ENCODE peak calls at places on chromosomes 12 and 14, in five cellular contexts. G is HCT116, N is K562, J is HepG2, M is SK-N-SH. O is an unnamed sample.

GRCh38 chr14:70595443-70596185 is 4.8 kb downstream of the MED6 start:
- DNase-seq in G (no peak), J (no peak), N (no peak), M (no peak), O (no peak)

GRCh38 chr12:91836264-91836663 is 309.4 kb downstream of the BTG1 start:
- DNase-seq in G (no peak), M (no peak), N (no peak), J (no peak), O (no peak)

GRCh38 chr12:28164644-28165313 is 25.5 kb upstream of the CCDC91 start:
- DNase-seq in N (no peak), M (no peak), J (peak), G (no peak), O (no peak)

GRCh38 chr12:66129934-66130266 is 650 bp downstream of the LLPH start:
- DNase-seq in N (no peak), G (no peak), J (no peak), M (peak), O (no peak)

GRCh38 chr12:43836455-43836989 is 641 bp downstream of the TMEM117 start:
- DNase-seq in J (peak), M (peak), G (no peak), N (no peak), O (no peak)

GRCh38 chr14:77989441-77989891 is 180.7 kb upstream of the NRXN3 start:
- DNase-seq in N (no peak), G (no peak), M (no peak), J (no peak), O (no peak)

GRCh38 chr14:102902523-102903247 is 19.8 kb upstream of the AMN start:
- DNase-seq in M (peak), J (no peak), G (no peak), N (no peak), O (no peak)

GRCh38 chr14:30114051-30114450 is 186.4 kb upstream of the PRKD1 start:
- DNase-seq in G (no peak), N (no peak), M (no peak), J (no peak), O (no peak)

GRCh38 chr14:101821528-101821927 is 60.0 kb downstream of the PPP2R5C start:
- DNase-seq in N (no peak), M (no peak), G (no peak), J (no peak), O (no peak)

GRCh38 chr12:127280393-127281275 is 986.3 kb upstream of the TMEM132C start:
- DNase-seq in M (peak), J (peak), N (peak), G (peak), O (no peak)

GRCh38 chr12:130849561-130850417 is 10.7 kb upstream of the STX2 start:
- DNase-seq in G (no peak), J (peak), N (no peak), M (no peak), O (no peak)

GRCh38 chr12:42617622-42618021 is 28.1 kb upstream of the PRICKLE1 start:
- DNase-seq in N (no peak), J (no peak), G (peak), M (no peak), O (no peak)

GRCh38 chr12:7374423-7375144 is 69.4 kb downstream of the CD163L1 start:
- DNase-seq in M (peak), G (peak), J (peak), N (peak), O (no peak)

GRCh38 chr14:54490448-54490805 is 1.6 kb upstream of the GMFB start:
- DNase-seq in G (no peak), M (no peak), N (no peak), J (no peak), O (no peak)

GRCh38 chr14:61749867-61750266 is 12.4 kb upstream of the SNAPC1 start:
- DNase-seq in J (peak), M (no peak), G (no peak), N (no peak), O (no peak)

GRCh38 chr12:56521590-56522371 is at the start of gene RBMS2:
- DNase-seq in M (peak), J (peak), N (peak), G (peak), O (no peak)

GRCh38 chr14:57871487-57872080 is 5.7 kb upstream of the SLC35F4 start:
- DNase-seq in J (peak), N (peak), M (peak), G (peak), O (peak)

GRCh38 chr12:93041416-93041815 is 112.3 kb upstream of the EEA1 start:
- DNase-seq in J (no peak), M (no peak), N (no peak), G (no peak), O (no peak)

GRCh38 chr12:26037615-26038180 is 79.2 kb downstream of the RASSF8 start:
- DNase-seq in G (no peak), M (no peak), N (no peak), J (no peak), O (no peak)

GRCh38 chr14:57502581-57503254 is 9.1 kb upstream of the CCDC198 start:
- DNase-seq in N (no peak), M (no peak), G (no peak), J (no peak), O (no peak)

GRCh38 chr14:61403411-61403810 is 82.0 kb downstream of the PRKCH start:
- DNase-seq in J (no peak), M (no peak), G (no peak), N (no peak), O (peak)

GRCh38 chr14:63283501-63284248 is 35.1 kb downstream of the GPHB5 start:
- DNase-seq in G (no peak), M (peak), N (no peak), J (no peak), O (no peak)

GRCh38 chr14:106141242-106142220 is 615.1 kb downstream of the TMEM121 start:
- DNase-seq in M (peak), N (peak), G (no peak), J (no peak), O (no peak)

GRCh38 chr12:106170285-106170684 is 31.5 kb upstream of the NUAK1 start:
- DNase-seq in M (no peak), G (no peak), N (no peak), J (no peak), O (no peak)

GRCh38 chr14:65229431-65230286 is 127.3 kb upstream of the MAX start:
- DNase-seq in M (peak), N (peak), G (no peak), J (peak), O (no peak)

GRCh38 chr12:53674977-53675700 is 744 bp downstream of the ATP5MC2 start:
- DNase-seq in M (no peak), N (no peak), J (no peak), G (no peak), O (no peak)

GRCh38 chr14:58955294-58955821 is 233.1 kb upstream of the DAAM1 start:
- DNase-seq in J (no peak), N (no peak), G (no peak), M (no peak), O (peak)

GRCh38 chr14:100612879-100613455 is 25.8 kb upstream of the BEGAIN start:
- DNase-seq in N (peak), G (no peak), J (no peak), M (peak), O (no peak)

GRCh38 chr12:66188584-66189475 is at the start of gene IRAK3:
- DNase-seq in M (peak), J (no peak), N (no peak), G (no peak), O (no peak)

GRCh38 chr14:23438130-23438893 is 2.9 kb upstream of the MYH7 start:
- DNase-seq in N (peak), G (no peak), M (no peak), J (no peak), O (no peak)

GRCh38 chr12:13222076-13222475 is 25.6 kb downstream of the EMP1 start:
- DNase-seq in J (no peak), M (no peak), G (no peak), N (no peak), O (no peak)

GRCh38 chr12:65335021-65335714 is 56.7 kb downstream of the MSRB3 start:
- DNase-seq in G (peak), N (no peak), M (peak), J (peak), O (no peak)

GRCh38 chr14:64934338-64934939 is 8.1 kb downstream of the GPX2 start:
- DNase-seq in N (no peak), M (no peak), J (no peak), G (no peak), O (no peak)

GRCh38 chr14:79663453-79663852 is 547.9 kb downstream of the DIO2 start:
- DNase-seq in N (no peak), J (no peak), M (no peak), G (no peak), O (no peak)

GRCh38 chr14:105591052-105591451 is 64.7 kb downstream of the TMEM121 start:
- DNase-seq in M (no peak), G (no peak), J (no peak), N (no peak), O (no peak)

DNA sequence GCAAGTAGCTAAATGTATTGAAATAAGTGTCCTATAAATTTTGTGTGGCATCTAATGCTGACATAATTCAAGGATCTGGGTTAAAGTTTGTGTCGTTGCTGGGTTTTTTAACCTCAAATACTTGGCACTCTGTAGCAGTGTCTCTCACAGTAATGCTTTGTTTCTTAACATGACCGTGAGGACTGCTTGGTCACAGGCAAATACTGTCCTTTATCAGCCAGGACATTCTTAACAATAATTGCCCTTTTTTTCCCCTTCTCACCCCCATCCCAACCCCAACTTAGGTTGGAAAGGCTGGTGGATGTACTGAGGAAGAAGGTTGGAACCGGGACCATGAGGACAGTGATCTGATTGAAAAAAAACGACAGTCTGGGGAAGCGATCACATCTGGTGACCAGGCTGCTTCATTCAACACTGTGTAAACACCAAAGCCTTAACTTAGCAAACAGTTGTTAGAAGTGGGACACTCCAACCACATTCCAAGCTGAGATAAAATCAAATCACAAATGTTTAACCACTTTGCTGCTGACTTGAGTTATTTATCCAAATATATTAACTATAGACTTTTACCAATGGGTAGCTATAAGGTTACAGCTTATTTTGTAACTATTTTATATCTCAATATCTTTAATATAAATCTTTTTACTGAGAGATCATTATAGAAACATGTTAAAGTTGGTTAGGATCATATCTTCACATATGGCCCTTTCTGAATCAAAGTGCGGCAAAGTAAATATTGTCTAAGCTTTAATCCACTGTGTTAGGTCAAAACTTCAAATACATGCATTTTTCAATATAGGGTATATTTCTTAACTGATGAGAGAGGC is 48.2 kb downstream of the FOXA1 start:
- DNase-seq in N (no peak), G (no peak), J (peak), M (no peak), O (no peak)
- TF ChIP-seq ZBTB33 in N (no peak), G (no peak), J (no peak), M (no peak), O (no peak)

GRCh38 chr12:19474147-19474546 is 34.9 kb downstream of the AEBP2 start:
- DNase-seq in J (no peak), G (no peak), N (no peak), M (no peak), O (no peak)
- TF ChIP-seq ZBTB33 in J (no peak), G (no peak), N (no peak), M (no peak), O (no peak)

DNA sequence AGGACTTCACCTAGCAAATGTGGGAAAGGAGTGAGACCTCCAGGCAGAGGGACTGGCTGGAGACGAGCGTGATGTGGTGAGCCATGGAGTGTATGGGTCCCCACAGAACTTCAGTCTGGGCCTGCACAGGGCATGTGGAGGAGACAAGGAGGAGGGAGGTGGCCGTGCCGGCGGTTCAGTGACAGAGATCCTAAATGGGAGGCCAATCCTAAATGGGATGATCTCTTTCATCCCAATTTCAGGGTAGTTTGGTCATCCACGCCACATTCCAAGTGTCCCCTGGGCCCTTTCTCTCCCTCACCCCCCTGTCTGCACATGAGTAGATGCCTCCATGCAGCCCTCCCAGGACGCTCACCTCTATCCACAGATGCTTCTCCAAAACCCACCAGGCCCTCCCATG is 13.2 kb downstream of the SERPINA5 start:
- DNase-seq in J (no peak), G (no peak), N (no peak), M (no peak), O (no peak)
- TF ChIP-seq ZBTB33 in J (no peak), G (no peak), N (no peak), M (no peak), O (no peak)

GRCh38 chr12:31583878-31584277 is 7.1 kb downstream of the DENND5B start:
- DNase-seq in N (no peak), J (no peak), G (no peak), M (no peak), O (no peak)
- TF ChIP-seq ZBTB33 in N (no peak), J (no peak), G (no peak), M (no peak), O (no peak)

GRCh38 chr12:94418517-94418916 is 41.1 kb downstream of the CEP83 start:
- DNase-seq in M (no peak), J (peak), N (no peak), G (no peak), O (no peak)
- TF ChIP-seq ZBTB33 in M (no peak), J (no peak), N (no peak), G (no peak), O (no peak)